ENCODE peak calls at places on chromosomes 6 and 20, in eight cellular contexts. U, M, R, S, V, D, B and F are unnamed samples.

GRCh38 chr6:158168054-158168303 is at the start of gene SERAC1:
- DNase-seq in U (no peak), M (no peak), R (no peak), S (no peak), V (no peak), D (no peak), B (no peak), F (no peak)

GRCh38 chr6:11785449-11785951 is 6.9 kb upstream of the ADTRP start:
- DNase-seq in U (no peak), M (no peak), R (no peak), S (no peak), V (no peak), D (peak), B (no peak), F (peak)

GRCh38 chr6:26183581-26184408 is 96.6 kb downstream of the HFE start:
- DNase-seq in U (peak), M (peak), R (peak), S (peak), V (no peak), D (peak), B (peak), F (peak)

GRCh38 chr6:124978451-124979293 is 16.4 kb downstream of the RNF217 start:
- DNase-seq in U (no peak), M (no peak), R (no peak), S (no peak), V (no peak), D (no peak), B (no peak), F (no peak)

GRCh38 chr20:63739129-63740069 is at the start of gene SLC2A4RG:
- DNase-seq in U (peak), M (peak), R (peak), S (peak), V (no peak), D (peak), B (no peak), F (peak)

GRCh38 chr6:98958791-98959190 is 11.0 kb upstream of the FBXL4 start:
- DNase-seq in U (no peak), M (no peak), R (no peak), S (no peak), V (no peak), D (no peak), B (no peak), F (no peak)

GRCh38 chr6:143619844-143620243 is 57.9 kb upstream of the PHACTR2 start:
- DNase-seq in U (no peak), M (no peak), R (no peak), S (no peak), V (no peak), D (no peak), B (no peak), F (no peak)

GRCh38 chr6:14211596-14211961 is 94.0 kb downstream of the CD83 start:
- DNase-seq in U (peak), M (peak), R (peak), S (peak), V (no peak), D (peak), B (no peak), F (no peak)

GRCh38 chr6:41047745-41048742 is 5.0 kb upstream of the APOBEC2 start:
- DNase-seq in U (no peak), M (no peak), R (no peak), S (no peak), V (no peak), D (no peak), B (no peak), F (no peak)
- H3K27ac ChIP-seq in U (no peak), M (no peak), R (no peak), S (peak), V (no peak), D (no peak), B (no peak), F (no peak)

GRCh38 chr6:153790048-153790447 is 249.0 kb upstream of the OPRM1 start:
- DNase-seq in U (no peak), M (no peak), R (no peak), S (no peak), V (peak), D (no peak), B (peak), F (no peak)
- TF ChIP-seq CTCF in U (no peak), M (no peak), R (no peak), S (peak), V (no peak), D (no peak), B (no peak), F (no peak)

GRCh38 chr6:66489269-66489987 is 782.4 kb upstream of the EYS start:
- DNase-seq in U (peak), M (no peak), R (no peak), S (no peak), V (no peak), D (no peak), B (no peak), F (no peak)
- H3K4me3 ChIP-seq in U (no peak), M (no peak), R (no peak), S (no peak), V (no peak), D (no peak), B (no peak), F (no peak)

DNA sequence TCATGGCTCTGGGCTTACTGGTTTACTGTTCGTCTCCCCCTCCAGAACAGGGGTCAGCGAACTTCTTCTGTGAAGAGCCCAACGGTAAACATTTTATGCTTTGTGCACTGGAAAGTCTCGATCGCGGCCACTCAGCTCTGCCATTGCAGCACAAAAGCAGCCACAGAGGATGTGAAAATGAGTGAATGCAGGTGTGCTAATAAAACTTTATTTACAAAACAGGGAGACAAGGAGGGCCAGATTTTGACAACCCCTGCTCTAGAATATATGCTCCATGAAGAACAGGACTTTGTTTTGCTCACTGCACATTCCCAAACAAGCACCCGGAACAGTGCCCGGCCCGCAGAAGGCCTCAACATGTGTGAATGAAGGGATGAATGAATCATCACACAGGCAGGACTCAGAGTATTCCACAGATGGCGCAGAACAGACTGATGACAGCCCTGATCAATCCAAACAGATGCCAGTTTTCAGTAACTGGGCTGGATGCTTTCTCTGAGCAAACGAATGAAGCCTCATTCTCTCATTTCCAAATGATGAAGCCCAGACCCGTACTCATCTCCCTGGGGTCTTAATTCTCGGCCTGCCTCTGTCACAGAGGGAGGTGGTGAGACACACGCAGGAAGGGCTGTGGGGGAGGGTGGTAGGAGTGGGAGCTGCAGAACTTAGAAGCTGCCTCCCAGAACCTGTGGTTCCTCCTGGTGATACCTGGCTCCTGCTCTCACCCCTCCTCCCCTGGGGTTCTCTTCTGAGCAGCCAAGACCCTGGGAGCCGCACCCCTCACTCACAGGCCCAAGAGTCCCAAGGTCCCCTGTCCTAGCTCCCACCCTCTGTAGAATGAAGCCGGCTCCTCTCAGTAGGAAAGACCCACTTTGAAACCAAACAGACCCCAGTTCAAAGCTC is 196.4 kb downstream of the PREX1 start:
- DNase-seq in U (peak), M (no peak), R (no peak), S (no peak), V (no peak), D (no peak), B (no peak), F (no peak)
- H3K27ac ChIP-seq in U (no peak), M (no peak), R (no peak), S (no peak), V (no peak), D (no peak), B (no peak), F (no peak)

GRCh38 chr6:68975064-68975463 is 340.0 kb downstream of the ADGRB3 start:
- DNase-seq in U (no peak), M (no peak), R (peak), S (peak), V (no peak), D (no peak), B (no peak), F (no peak)

GRCh38 chr6:68978411-68978810 is 343.3 kb downstream of the ADGRB3 start:
- DNase-seq in U (no peak), M (no peak), R (no peak), S (no peak), V (no peak), D (no peak), B (no peak), F (no peak)

GRCh38 chr6:68976260-68976659 is 341.2 kb downstream of the ADGRB3 start:
- DNase-seq in U (no peak), M (no peak), R (no peak), S (no peak), V (no peak), D (no peak), B (no peak), F (no peak)
- TF ChIP-seq CTCF in U (no peak), M (no peak), R (no peak), S (peak), V (no peak), D (no peak), B (peak), F (no peak)

DNA sequence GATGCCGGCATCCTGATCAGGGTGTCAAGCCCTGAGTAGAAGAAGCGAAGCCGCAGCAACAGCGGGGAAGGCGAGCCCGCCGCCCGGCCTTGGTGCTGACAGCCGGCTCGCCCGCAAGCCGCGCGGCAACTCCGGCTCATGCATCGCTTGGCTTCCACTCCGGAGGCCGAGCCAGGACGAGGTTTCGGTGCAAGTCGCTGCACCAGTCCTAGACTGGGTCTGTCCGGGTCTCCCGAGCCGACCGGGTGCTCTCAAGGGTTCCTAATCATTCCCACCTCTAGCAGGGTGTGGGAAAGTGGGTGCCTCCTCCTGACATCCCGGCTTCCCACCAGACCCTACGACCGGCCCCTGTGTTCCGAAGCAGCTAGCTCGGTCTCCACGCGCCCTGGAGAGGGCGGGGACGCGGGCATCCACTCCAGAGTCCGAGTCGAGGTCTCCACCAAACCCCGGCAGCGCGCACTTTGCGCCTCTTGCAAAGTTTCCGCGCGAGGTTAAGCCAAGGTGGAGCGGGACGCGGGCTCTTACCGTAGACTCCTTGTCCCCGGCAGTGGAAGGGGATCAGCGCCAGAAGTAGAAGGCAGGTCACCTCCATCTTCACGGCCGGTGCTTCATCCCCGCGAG is 1.4 kb downstream of the MDGA1 start:
- DNase-seq in U (peak), M (no peak), R (peak), S (peak), V (no peak), D (no peak), B (no peak), F (no peak)
- H3K4me3 ChIP-seq in U (peak), M (peak), R (peak), S (peak), V (peak), D (peak), B (peak), F (peak)

DNA sequence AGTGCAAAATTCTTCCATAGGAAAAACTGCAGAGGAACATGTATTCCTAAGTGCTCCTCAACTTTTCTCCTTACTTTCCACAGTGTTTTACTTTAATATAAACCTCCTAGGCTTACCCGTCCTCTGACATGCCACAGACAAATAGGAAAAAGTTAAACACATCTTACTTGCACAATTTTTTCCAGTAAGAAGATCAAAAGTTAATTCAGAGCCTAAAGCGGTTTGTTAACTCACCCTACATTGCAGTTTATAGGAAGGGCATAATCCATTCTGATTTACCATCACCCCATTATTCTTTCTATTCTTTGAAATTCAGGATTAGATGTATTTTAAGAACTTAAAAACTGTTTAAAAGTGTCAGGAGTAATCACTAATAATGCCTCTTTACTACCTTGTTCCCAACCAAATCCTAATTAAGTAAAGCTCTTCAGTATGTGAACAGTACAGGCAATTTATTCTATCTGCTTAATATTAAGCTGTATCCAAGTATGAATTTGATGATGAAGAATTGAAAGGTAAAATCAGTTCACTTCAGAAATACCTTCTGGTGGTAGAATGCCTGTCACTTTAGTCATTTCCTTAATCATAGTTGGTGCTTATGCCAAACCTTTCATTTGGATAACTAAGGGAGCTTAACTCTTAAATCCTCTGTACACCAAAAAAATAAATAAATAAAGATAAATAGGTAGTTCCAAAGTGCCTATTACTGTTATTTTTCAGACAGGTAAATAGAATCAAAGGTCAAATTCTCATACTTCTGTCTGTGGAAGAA is 292.0 kb downstream of the ALDH8A1 start:
- DNase-seq in U (no peak), M (no peak), R (no peak), S (no peak), V (no peak), D (no peak), B (no peak), F (no peak)
- H3K27ac ChIP-seq in U (no peak), M (no peak), R (no peak), S (no peak), V (no peak), D (no peak), B (no peak), F (no peak)

GRCh38 chr20:46545077-46545826 is 5.2 kb downstream of the OCSTAMP start:
- DNase-seq in U (no peak), M (no peak), R (no peak), S (no peak), V (no peak), D (no peak), B (no peak), F (no peak)

GRCh38 chr20:46543033-46543432 is 7.4 kb downstream of the OCSTAMP start:
- DNase-seq in U (no peak), M (no peak), R (no peak), S (no peak), V (no peak), D (no peak), B (no peak), F (no peak)

GRCh38 chr20:46545827-46546138 is 4.7 kb downstream of the OCSTAMP start:
- DNase-seq in U (no peak), M (no peak), R (no peak), S (no peak), V (no peak), D (no peak), B (no peak), F (no peak)

GRCh38 chr20:46543959-46544358 is 6.5 kb downstream of the OCSTAMP start:
- DNase-seq in U (no peak), M (no peak), R (no peak), S (no peak), V (no peak), D (no peak), B (no peak), F (no peak)

DNA sequence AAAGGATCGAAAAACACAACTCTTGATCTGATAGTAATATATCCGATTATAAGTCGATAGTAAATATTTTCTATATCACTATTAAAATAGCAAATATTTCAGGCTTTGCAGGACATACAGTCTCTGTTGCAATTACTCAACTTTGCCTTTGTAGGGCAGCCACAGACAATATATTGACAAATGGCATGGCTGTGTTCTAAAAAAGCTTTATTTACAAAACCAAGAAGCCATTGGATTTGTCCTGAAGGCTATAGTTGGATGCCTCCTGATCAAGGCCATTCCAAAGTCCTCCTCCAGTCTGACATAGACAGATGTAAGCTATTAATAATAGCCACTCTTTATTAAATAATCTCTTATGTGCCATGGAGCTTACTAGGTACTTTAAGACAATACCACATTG is 5.9 kb downstream of the OCSTAMP start:
- DNase-seq in U (no peak), M (no peak), R (no peak), S (no peak), V (no peak), D (no peak), B (no peak), F (no peak)
- TF ChIP-seq CTCF in U (no peak), M (no peak), R (no peak), S (no peak), V (no peak), D (no peak), B (peak), F (no peak)

DNA sequence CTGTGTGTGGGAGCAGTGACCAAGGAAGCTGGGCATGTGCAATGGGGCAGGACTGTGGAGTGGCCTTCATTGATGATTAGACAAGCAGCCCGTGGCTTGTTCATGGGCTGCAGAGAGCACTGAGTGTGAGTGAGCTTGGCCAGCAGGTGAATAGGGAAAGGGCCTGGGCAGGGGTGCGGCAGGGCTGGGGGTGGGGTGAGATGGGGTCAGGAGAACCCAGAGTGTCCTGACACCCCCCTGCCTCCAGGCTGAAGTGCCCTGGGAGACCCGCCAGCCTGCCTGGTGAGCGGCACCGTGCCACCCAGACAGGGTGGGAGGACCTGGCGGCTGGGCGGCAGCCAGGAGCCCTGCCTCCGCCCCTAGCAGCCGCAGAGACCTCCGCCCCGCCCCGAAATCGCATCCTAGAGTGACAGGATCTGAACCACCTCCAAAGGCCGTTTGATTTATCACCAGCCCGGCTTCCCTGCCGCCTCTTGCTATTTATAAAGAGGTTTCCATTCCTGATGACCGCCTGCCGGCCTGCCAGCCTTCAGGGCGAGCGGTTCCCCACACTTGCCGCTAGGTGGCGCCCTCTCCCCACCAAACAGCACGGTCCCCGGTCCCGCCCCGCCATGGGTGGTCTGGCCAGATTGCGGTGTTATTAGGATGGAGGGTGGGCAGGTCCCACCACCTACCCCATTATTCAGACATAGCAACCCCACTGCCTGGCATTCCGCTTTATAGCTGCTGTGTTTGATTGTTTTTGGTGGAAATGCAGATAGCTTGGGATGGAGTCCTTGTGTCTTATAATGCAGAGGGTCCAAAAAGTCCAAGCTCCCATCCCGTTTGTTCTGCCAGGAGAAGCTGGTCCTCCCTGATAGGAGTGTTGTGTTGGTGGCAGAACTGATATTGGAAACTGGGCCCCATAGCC is 3.5 kb downstream of the MYLK2 start:
- DNase-seq in U (peak), M (peak), R (peak), S (peak), V (no peak), D (peak), B (no peak), F (peak)
- H3K4me3 ChIP-seq in U (no peak), M (no peak), R (no peak), S (no peak), V (no peak), D (peak), B (peak), F (peak)